ENCODE peak calls at places on chromosomes 6 and 20, in seven cellular contexts. P is left ventricle myocardium inferior, H is neural progenitor cell, U is heart left ventricle, E is transverse colon, L is PC-3, C is tibial artery. A is an unnamed sample.

GRCh38 chr6:10695086-10695657 is 400 bp downstream of the PAK1IP1 start:
- DNase-seq in P (no peak), H (no peak), U (no peak), E (no peak), L (no peak), C (no peak), A (no peak)

GRCh38 chr6:146315321-146316254 is 228.0 kb upstream of the RAB32 start:
- DNase-seq in P (no peak), H (no peak), U (no peak), E (no peak), L (no peak), C (no peak), A (no peak)

GRCh38 chr6:90144396-90144795 is 152.2 kb downstream of the BACH2 start:
- DNase-seq in P (no peak), H (no peak), U (no peak), E (no peak), L (peak; percentile 64), C (no peak), A (no peak)

GRCh38 chr6:52539607-52540006 is 37.3 kb downstream of the TRAM2 start:
- DNase-seq in P (no peak), H (no peak), U (no peak), E (no peak), L (peak; percentile 33), C (no peak), A (no peak)

GRCh38 chr6:39587080-39587479 is 138.1 kb downstream of the KIF6 start:
- DNase-seq in P (no peak), H (no peak), U (no peak), E (no peak), L (no peak), C (no peak), A (no peak)

GRCh38 chr6:11763460-11764249 is 14.9 kb downstream of the ADTRP start:
- DNase-seq in P (no peak), H (peak; percentile 32), U (no peak), E (no peak), L (no peak), C (no peak), A (no peak)

GRCh38 chr20:46771195-46771588 is 61.7 kb downstream of the SLC2A10 start:
- DNase-seq in P (no peak), H (no peak), U (no peak), E (no peak), L (no peak), C (no peak), A (no peak)

GRCh38 chr6:82118150-82118562 is 129.4 kb downstream of the IBTK start:
- DNase-seq in P (no peak), H (no peak), U (no peak), E (no peak), L (no peak), C (no peak), A (no peak)

GRCh38 chr6:170269151-170269872 is 21.6 kb downstream of the DLL1 start:
- DNase-seq in P (no peak), H (peak; percentile 42), U (peak; percentile 16), E (peak; percentile 61), L (no peak), C (no peak), A (peak; percentile 77)

GRCh38 chr6:108655840-108656650 is 95.3 kb downstream of the FOXO3 start:
- DNase-seq in P (no peak), H (no peak), U (peak; percentile 54), E (no peak), L (no peak), C (no peak), A (peak; percentile 50)

GRCh38 chr6:170049641-170050491 is 241.0 kb downstream of the DLL1 start:
- DNase-seq in P (peak; percentile 87), H (no peak), U (peak; percentile 94), E (peak; percentile 85), L (no peak), C (peak; percentile 75), A (peak; percentile 68)

GRCh38 chr6:3489961-3490621 is 33.2 kb upstream of the SLC22A23 start:
- DNase-seq in P (no peak), H (no peak), U (no peak), E (no peak), L (no peak), C (no peak), A (no peak)

GRCh38 chr6:12233693-12234551 is 56.2 kb upstream of the EDN1 start:
- DNase-seq in P (no peak), H (peak; percentile 32), U (no peak), E (peak; percentile 28), L (peak; percentile 90), C (no peak), A (peak; percentile 77)

GRCh38 chr20:45367126-45367525 is 4.2 kb downstream of the SYS1 start:
- DNase-seq in P (no peak), H (no peak), U (no peak), E (no peak), L (no peak), C (no peak), A (no peak)

GRCh38 chr6:15441215-15441868 is 195.5 kb downstream of the JARID2 start:
- DNase-seq in P (no peak), H (peak; percentile 69), U (peak; percentile 42), E (peak; percentile 35), L (peak; percentile 83), C (no peak), A (peak; percentile 77)

GRCh38 chr6:45929421-45930361 is 86.0 kb downstream of the CLIC5 start:
- DNase-seq in P (no peak), H (no peak), U (no peak), E (no peak), L (no peak), C (no peak), A (no peak)
- H3K27ac ChIP-seq in P (peak overlapping the region; percentile 60), H (no peak overlapping the region), U (no peak overlapping the region), E (no peak overlapping the region), L (no peak overlapping the region), C (no peak overlapping the region), A (no peak overlapping the region)

GRCh38 chr6:166251655-166252054 is 56.5 kb downstream of the PRR18 start:
- DNase-seq in P (no peak), H (no peak), U (no peak), E (no peak), L (no peak), C (no peak), A (no peak)

GRCh38 chr6:166253277-166254229 is 54.6 kb downstream of the PRR18 start:
- DNase-seq in P (peak; percentile 44), H (peak; percentile 80), U (no peak), E (peak; percentile 39), L (no peak), C (no peak), A (peak; percentile 32)

GRCh38 chr6:166257911-166258318 is 50.3 kb downstream of the PRR18 start:
- DNase-seq in P (no peak), H (no peak), U (no peak), E (no peak), L (peak; percentile 46), C (no peak), A (no peak)

GRCh38 chr6:166251196-166251595 is 57.0 kb downstream of the PRR18 start:
- DNase-seq in P (no peak), H (no peak), U (no peak), E (no peak), L (no peak), C (no peak), A (no peak)

GRCh38 chr6:166252601-166253000 is 55.6 kb downstream of the PRR18 start:
- DNase-seq in P (no peak), H (no peak), U (no peak), E (no peak), L (no peak), C (no peak), A (no peak)
- H3K4me1 ChIP-seq in P (peaks cover 14% of the 10 kb centered on the region), H (peaks cover 8% of the 10 kb centered on the region), U (no peaks in the 10 kb centered on the region), E (peaks cover 10% of the 10 kb centered on the region), L (no peaks in the 10 kb centered on the region), C (no peaks in the 10 kb centered on the region), A (peaks cover 6% of the 10 kb centered on the region)

GRCh38 chr6:37314117-37314802 is 39.5 kb upstream of the RNF8 start:
- DNase-seq in P (no peak), H (no peak), U (no peak), E (no peak), L (no peak), C (no peak), A (no peak)
- H3K27ac ChIP-seq in P (no peak overlapping the region), H (no peak overlapping the region), U (no peak overlapping the region), E (no peak overlapping the region), L (no peak overlapping the region), C (no peak overlapping the region), A (peak overlapping the region; percentile 56)

DNA sequence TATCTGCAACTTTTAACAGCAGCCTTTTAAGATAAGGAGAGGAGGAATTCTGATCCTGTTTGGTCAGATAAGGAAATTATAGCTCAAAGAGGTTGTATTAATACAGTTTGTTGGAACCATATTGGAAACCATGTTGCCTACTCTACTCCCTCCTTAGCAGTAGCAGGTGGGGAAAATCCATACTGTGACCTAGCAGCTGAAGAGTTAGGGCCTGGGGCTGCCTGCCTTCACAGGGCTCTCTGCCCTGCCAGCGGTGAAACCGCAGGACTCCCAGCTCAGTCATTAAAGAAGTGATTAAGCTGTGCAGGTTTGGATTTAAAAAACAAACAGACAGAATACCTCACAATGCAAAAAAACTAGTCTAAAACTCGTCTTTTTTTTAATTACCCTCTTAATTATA is 30.1 kb downstream of the BRPF3 start:
- DNase-seq in P (no peak), H (no peak), U (no peak), E (no peak), L (no peak), C (no peak), A (no peak)
- H3K4me1 ChIP-seq in P (peaks cover 13% of the 10 kb centered on the region), H (no peaks in the 10 kb centered on the region), U (no peaks in the 10 kb centered on the region), E (peaks cover 52% of the 10 kb centered on the region), L (peaks cover 6% of the 10 kb centered on the region), C (no peaks in the 10 kb centered on the region), A (peaks cover 17% of the 10 kb centered on the region)

GRCh38 chr20:4246428-4246827 is 231.1 kb upstream of the RNF24 start:
- DNase-seq in P (no peak), H (no peak), U (no peak), E (no peak), L (no peak), C (no peak), A (no peak)
- H3K27ac ChIP-seq in P (no peak overlapping the region), H (no peak overlapping the region), U (no peak overlapping the region), E (no peak overlapping the region), L (peak overlapping the region; percentile 19), C (no peak overlapping the region), A (no peak overlapping the region)

GRCh38 chr6:127868338-127868737 is 32.5 kb downstream of the THEMIS start:
- DNase-seq in P (no peak), H (no peak), U (no peak), E (no peak), L (peak; percentile 33), C (no peak), A (no peak)

GRCh38 chr6:127869183-127869582 is 31.7 kb downstream of the THEMIS start:
- DNase-seq in P (no peak), H (no peak), U (no peak), E (no peak), L (no peak), C (no peak), A (no peak)

GRCh38 chr6:127864701-127865100 is 36.2 kb downstream of the THEMIS start:
- DNase-seq in P (no peak), H (no peak), U (no peak), E (no peak), L (no peak), C (no peak), A (peak; percentile 5)

GRCh38 chr6:127866766-127867165 is 34.1 kb downstream of the THEMIS start:
- DNase-seq in P (no peak), H (no peak), U (no peak), E (no peak), L (no peak), C (no peak), A (no peak)

GRCh38 chr6:127865108-127865507 is 35.8 kb downstream of the THEMIS start:
- DNase-seq in P (no peak), H (no peak), U (no peak), E (no peak), L (no peak), C (no peak), A (no peak)
- H3K4me1 ChIP-seq in P (no peaks in the 10 kb centered on the region), H (no peaks in the 10 kb centered on the region), U (no peaks in the 10 kb centered on the region), E (peaks cover 6% of the 10 kb centered on the region), L (peaks cover 4% of the 10 kb centered on the region), C (no peaks in the 10 kb centered on the region), A (no peaks in the 10 kb centered on the region)

GRCh38 chr6:163243691-163244505 is 170.6 kb upstream of the QKI start:
- DNase-seq in P (no peak), H (no peak), U (no peak), E (no peak), L (no peak), C (no peak), A (no peak)
- H3K27ac ChIP-seq in P (peak overlapping the region; percentile 37), H (no peak overlapping the region), U (no peak overlapping the region), E (no peak overlapping the region), L (no peak overlapping the region), C (no peak overlapping the region), A (no peak overlapping the region)